ENCODE peak calls at places on chromosome 11, in five cellular contexts. A is SW480; M is stimulated activated CD4-positive, alpha-beta T cell treated with anti-CD3 and anti-CD28 coated beads, Interleukin-2, amount 100 ng/mL, for 48 hours; T is AG09319; Z is CD14-positive monocyte. E is an unnamed sample.

GRCh38 chr11:134514354-134514951 is 102.4 kb upstream of the B3GAT1 start:
- DNase-seq in A (no peak), M (no peak), T (no peak), Z (no peak), E (no peak)

GRCh38 chr11:117410861-117411725 is 83.4 kb downstream of the CEP164 start:
- DNase-seq in A (no peak), M (no peak), T (no peak), Z (no peak), E (no peak)

GRCh38 chr11:47234669-47235075 is 13.9 kb downstream of the ACP2 start:
- DNase-seq in T (no peak), M (no peak), A (peak; percentile 49), Z (no peak), E (peak; percentile 57)

GRCh38 chr11:125330462-125331325 is 165.4 kb downstream of the FEZ1 start:
- DNase-seq in T (no peak), A (no peak), Z (no peak), M (no peak), E (no peak)

GRCh38 chr11:126484266-126484665 is 128.8 kb downstream of the ST3GAL4 start:
- DNase-seq in Z (no peak), A (peak; percentile 29), M (no peak), T (peak; percentile 41), E (no peak)

GRCh38 chr11:2446590-2447252 is 1.9 kb downstream of the KCNQ1 start:
- DNase-seq in M (peak; percentile 24), Z (no peak), A (no peak), T (no peak), E (no peak)

GRCh38 chr11:34214961-34215805 is 109.8 kb downstream of the NAT10 start:
- DNase-seq in Z (no peak), T (no peak), M (peak; percentile 64), A (peak; percentile 46), E (no peak)

GRCh38 chr11:78749243-78749730 is 174.6 kb upstream of the NARS2 start:
- DNase-seq in Z (no peak), A (no peak), M (no peak), T (no peak), E (no peak)

GRCh38 chr11:114190630-114191029 is 105.6 kb upstream of the NNMT start:
- DNase-seq in M (no peak), A (no peak), T (no peak), Z (no peak), E (no peak)

GRCh38 chr11:18844753-18845367 is 53.3 kb upstream of the PTPN5 start:
- DNase-seq in T (no peak), M (no peak), A (peak; percentile 77), Z (no peak), E (no peak)